ENCODE peak calls at places on chromosomes 16 and 17, in seven cellular contexts. N is mucosa of gallbladder; B is NCI-H510A; Q is NCI-H1930; W is bronchial epithelial cell; D is activated CD4-positive, CD25-positive, alpha-beta regulatory T cell treated with anti-CD3 and anti-CD28 coated beads, Interleukin-2, amount 50 U/mL, for 16 hours; E is iPS DF 6.9. Z is an unnamed sample.

GRCh38 chr16:86718118-86718517 is 139.8 kb downstream of the FOXL1 start:
- DNase-seq in D (no peak), Q (no peak), E (no peak), N (no peak), B (no peak), W (peak), Z (no peak)

GRCh38 chr17:42642377-42642776 is 16.7 kb upstream of the TUBG2 start:
- DNase-seq in Q (no peak), B (no peak), W (no peak), D (no peak), E (no peak), N (no peak), Z (no peak)

GRCh38 chr17:70780031-70780430 is 610.7 kb downstream of the KCNJ2 start:
- DNase-seq in W (peak), N (no peak), E (no peak), Q (no peak), D (no peak), B (no peak), Z (no peak)

GRCh38 chr17:5558815-5559785 is 25.2 kb downstream of the NLRP1 start:
- DNase-seq in D (no peak), E (no peak), B (no peak), W (no peak), N (no peak), Q (no peak), Z (no peak)

GRCh38 chr17:5562661-5563360 is 21.5 kb downstream of the NLRP1 start:
- DNase-seq in E (no peak), N (no peak), Q (no peak), B (no peak), W (no peak), D (no peak), Z (no peak)

GRCh38 chr17:48814504-48814903 is 2.5 kb downstream of the TTLL6 start:
- DNase-seq in B (peak), Q (peak), D (peak), E (no peak), W (no peak), N (peak), Z (peak)

GRCh38 chr17:67151717-67152116 is 93.3 kb downstream of the HELZ start:
- DNase-seq in E (no peak), W (peak), Q (no peak), D (no peak), N (no peak), B (no peak), Z (no peak)

GRCh38 chr17:59361386-59361785 is 29.9 kb downstream of the YPEL2 start:
- DNase-seq in E (no peak), B (no peak), D (peak), N (no peak), Q (no peak), W (no peak), Z (no peak)

GRCh38 chr17:4032738-4033137 is 68.5 kb upstream of the ATP2A3 start:
- DNase-seq in B (no peak), D (no peak), Q (no peak), N (no peak), W (no peak), E (no peak), Z (no peak)

GRCh38 chr17:63751806-63752205 is 10.2 kb upstream of the STRADA start:
- DNase-seq in N (no peak), D (no peak), W (no peak), Q (no peak), B (no peak), E (no peak), Z (no peak)

GRCh38 chr17:56992364-56992763 is 14.4 kb downstream of the SCPEP1 start:
- DNase-seq in W (no peak), N (no peak), B (no peak), D (no peak), E (no peak), Q (no peak), Z (no peak)

GRCh38 chr17:53662608-53663007 is 160.1 kb upstream of the KIF2B start:
- DNase-seq in Q (no peak), E (no peak), D (no peak), N (no peak), B (no peak), W (no peak), Z (no peak)

GRCh38 chr17:21452377-21453143 is 76.4 kb downstream of the KCNJ12 start:
- DNase-seq in D (no peak), W (peak), B (no peak), Q (no peak), N (peak), E (peak), Z (no peak)

GRCh38 chr17:12078791-12079190 is 58.1 kb downstream of the MAP2K4 start:
- DNase-seq in Q (no peak), W (peak), E (no peak), B (no peak), N (no peak), D (no peak), Z (no peak)

GRCh38 chr16:59146140-59146539 is 412.0 kb upstream of the GOT2 start:
- DNase-seq in N (no peak), Q (no peak), D (no peak), B (no peak), W (no peak), E (no peak), Z (no peak)

GRCh38 chr17:64202683-64203430 is 60.2 kb downstream of the TEX2 start:
- DNase-seq in W (peak), B (no peak), D (no peak), Q (no peak), N (no peak), E (no peak), Z (peak)

GRCh38 chr17:10729334-10730193 is at the start of gene TMEM220:
- DNase-seq in Q (peak), N (peak), W (peak), D (no peak), B (peak), E (peak), Z (peak)

GRCh38 chr17:59547131-59547915 is 18.1 kb upstream of the DHX40 start:
- DNase-seq in B (no peak), W (no peak), Q (no peak), D (no peak), N (no peak), E (no peak), Z (no peak)

GRCh38 chr17:37530420-37530819 is 40.7 kb downstream of the DUSP14 start:
- DNase-seq in N (no peak), Q (no peak), W (no peak), B (no peak), D (no peak), E (no peak), Z (no peak)

GRCh38 chr16:57386381-57386951 is 14.2 kb downstream of the CX3CL1 start:
- DNase-seq in Q (no peak), D (no peak), N (no peak), W (no peak), E (no peak), B (no peak), Z (no peak)

GRCh38 chr16:12245088-12245922 is 268.8 kb downstream of the SNX29 start:
- DNase-seq in E (no peak), Q (no peak), B (no peak), W (no peak), D (no peak), N (no peak), Z (no peak)

GRCh38 chr16:26961459-26961858 is 105.3 kb upstream of the C16orf82 start:
- DNase-seq in D (no peak), B (no peak), Q (no peak), W (no peak), N (no peak), E (no peak), Z (no peak)

GRCh38 chr16:10668322-10669045 is 26.2 kb downstream of the TEKT5 start:
- DNase-seq in D (no peak), W (no peak), Q (no peak), N (no peak), B (peak), E (peak), Z (no peak)

GRCh38 chr16:28610595-28611270 is 889 bp upstream of the SULT1A1 start:
- DNase-seq in E (no peak), W (no peak), B (no peak), Q (no peak), N (no peak), D (no peak), Z (no peak)

GRCh38 chr16:711548-712320 is 3.2 kb upstream of the METRN start:
- DNase-seq in W (peak), N (peak), D (no peak), E (no peak), B (no peak), Q (peak), Z (peak)

GRCh38 chr17:16371742-16372141 is 9.1 kb upstream of the UBB start:
- DNase-seq in D (no peak), Q (no peak), E (no peak), W (peak), B (peak), N (no peak), Z (no peak)

GRCh38 chr16:20894388-20894787 is 5.8 kb downstream of the DCUN1D3 start:
- DNase-seq in Q (no peak), E (no peak), D (no peak), B (no peak), N (no peak), W (no peak), Z (no peak)

GRCh38 chr16:50841081-50841886 is 99.4 kb downstream of the CYLD start:
- DNase-seq in N (no peak), W (no peak), D (no peak), E (no peak), Q (no peak), B (no peak), Z (peak)

GRCh38 chr16:83441523-83441922 is 366.3 kb upstream of the HSBP1 start:
- DNase-seq in E (no peak), N (no peak), Q (peak), B (no peak), W (peak), D (no peak), Z (no peak)

GRCh38 chr16:1975432-1976215 is 3.8 kb downstream of the TBL3 start:
- DNase-seq in W (no peak), E (no peak), Q (no peak), D (no peak), B (no peak), N (no peak), Z (no peak)

GRCh38 chr17:31593806-31594205 is 202.3 kb downstream of the RAB11FIP4 start:
- DNase-seq in B (no peak), E (no peak), N (no peak), W (peak), D (no peak), Q (no peak), Z (no peak)

GRCh38 chr17:1709971-1710806 is at the start of gene TLCD2:
- DNase-seq in Q (peak), B (no peak), N (peak), W (peak), E (no peak), D (no peak), Z (no peak)

GRCh38 chr16:31409433-31409832 is 16.3 kb downstream of the ITGAD start:
- DNase-seq in E (no peak), B (no peak), Q (no peak), W (no peak), D (no peak), N (no peak), Z (no peak)

GRCh38 chr17:6177941-6178694 is 107.9 kb downstream of the WSCD1 start:
- DNase-seq in D (no peak), N (no peak), W (no peak), Q (no peak), E (no peak), B (no peak), Z (no peak)

GRCh38 chr17:49849711-49850610 is 2.1 kb upstream of the TAC4 start:
- DNase-seq in Q (no peak), B (no peak), N (no peak), D (no peak), E (no peak), W (no peak), Z (no peak)

GRCh38 chr17:38600906-38601305 is 4.8 kb downstream of the SRCIN1 start:
- DNase-seq in Q (no peak), D (no peak), B (no peak), N (no peak), E (no peak), W (no peak), Z (no peak)

GRCh38 chr16:89919535-89920406 is 1.1 kb downstream of the MC1R start:
- DNase-seq in B (no peak), W (no peak), D (no peak), Q (no peak), E (no peak), N (no peak), Z (no peak)